ENCODE peak calls at places on chromosomes 13 and 19, in ten cellular contexts. F is neural progenitor cell, W is fibroblast of lung, S is astrocyte, T is tibial artery, J is uterus, K is pancreas, C is aorta, I is ascending aorta, Y is mesendoderm. Q is an unnamed sample.
A peak's percentile ranks its signal among the peaks of the same experiment; 100 is the strongest.

GRCh38 chr19:16435238-16435911 is 36.4 kb downstream of the EPS15L1 start:
- DNase-seq in F (no peak), W (peak; percentile 92), S (peak; percentile 96), T (peak; percentile 72), J (peak; percentile 71), K (no peak), C (peak; percentile 76), I (peak; percentile 79), Y (peak; percentile 57), Q (no peak)

GRCh38 chr19:16888629-16889371 is at the start of gene F2RL3:
- DNase-seq in F (no peak), W (peak; percentile 17), S (peak; percentile 2), T (peak; percentile 33), J (peak; percentile 70), K (peak; percentile 64), C (no peak), I (no peak), Y (no peak), Q (no peak)

GRCh38 chr19:51398096-51398704 is 7.8 kb upstream of the C19orf84 start:
- DNase-seq in F (peak; percentile 48), W (peak; percentile 29), S (no peak), T (no peak), J (no peak), K (no peak), C (no peak), I (no peak), Y (peak; percentile 56), Q (no peak)

GRCh38 chr19:13484141-13484540 is 22.1 kb downstream of the CACNA1A start:
- DNase-seq in F (no peak), W (no peak), S (no peak), T (no peak), J (no peak), K (no peak), C (no peak), I (no peak), Y (no peak), Q (no peak)

GRCh38 chr19:7540761-7541480 is 5.4 kb downstream of the PNPLA6 start:
- DNase-seq in F (peak; percentile 42), W (no peak), S (peak; percentile 26), T (no peak), J (no peak), K (no peak), C (peak; percentile 48), I (no peak), Y (peak; percentile 78), Q (no peak)

GRCh38 chr19:49712397-49712859 is 21.5 kb downstream of the CPT1C start:
- DNase-seq in F (peak; percentile 72), W (peak; percentile 61), S (peak; percentile 14), T (no peak), J (peak; percentile 93), K (no peak), C (no peak), I (no peak), Y (peak; percentile 79), Q (no peak)

GRCh38 chr13:65971541-65971940 is 1258.6 kb downstream of the PCDH9 start:
- DNase-seq in F (peak; percentile 38), W (no peak), S (no peak), T (no peak), J (no peak), K (no peak), C (no peak), I (no peak), Y (peak; percentile 34), Q (no peak)

GRCh38 chr19:38321646-38322323 is 2.1 kb downstream of the KCNK6 start:
- DNase-seq in F (peak; percentile 22), W (peak; percentile 25), S (peak; percentile 30), T (no peak), J (peak; percentile 89), K (no peak), C (peak; percentile 72), I (peak; percentile 79), Y (no peak), Q (no peak)

GRCh38 chr19:944171-944567 is 18.3 kb downstream of the ARID3A start:
- DNase-seq in F (no peak), W (no peak), S (no peak), T (no peak), J (peak; percentile 82), K (peak; percentile 67), C (no peak), I (no peak), Y (no peak), Q (no peak)

GRCh38 chr19:54047626-54048025 is 16.1 kb downstream of the VSTM1 start:
- DNase-seq in F (no peak), W (no peak), S (no peak), T (no peak), J (no peak), K (no peak), C (no peak), I (no peak), Y (no peak), Q (no peak)

GRCh38 chr13:51967482-51968446 is 43.5 kb downstream of the ATP7B start:
- DNase-seq in F (no peak), W (no peak), S (no peak), T (no peak), J (no peak), K (no peak), C (no peak), I (no peak), Y (no peak), Q (no peak)

DNA sequence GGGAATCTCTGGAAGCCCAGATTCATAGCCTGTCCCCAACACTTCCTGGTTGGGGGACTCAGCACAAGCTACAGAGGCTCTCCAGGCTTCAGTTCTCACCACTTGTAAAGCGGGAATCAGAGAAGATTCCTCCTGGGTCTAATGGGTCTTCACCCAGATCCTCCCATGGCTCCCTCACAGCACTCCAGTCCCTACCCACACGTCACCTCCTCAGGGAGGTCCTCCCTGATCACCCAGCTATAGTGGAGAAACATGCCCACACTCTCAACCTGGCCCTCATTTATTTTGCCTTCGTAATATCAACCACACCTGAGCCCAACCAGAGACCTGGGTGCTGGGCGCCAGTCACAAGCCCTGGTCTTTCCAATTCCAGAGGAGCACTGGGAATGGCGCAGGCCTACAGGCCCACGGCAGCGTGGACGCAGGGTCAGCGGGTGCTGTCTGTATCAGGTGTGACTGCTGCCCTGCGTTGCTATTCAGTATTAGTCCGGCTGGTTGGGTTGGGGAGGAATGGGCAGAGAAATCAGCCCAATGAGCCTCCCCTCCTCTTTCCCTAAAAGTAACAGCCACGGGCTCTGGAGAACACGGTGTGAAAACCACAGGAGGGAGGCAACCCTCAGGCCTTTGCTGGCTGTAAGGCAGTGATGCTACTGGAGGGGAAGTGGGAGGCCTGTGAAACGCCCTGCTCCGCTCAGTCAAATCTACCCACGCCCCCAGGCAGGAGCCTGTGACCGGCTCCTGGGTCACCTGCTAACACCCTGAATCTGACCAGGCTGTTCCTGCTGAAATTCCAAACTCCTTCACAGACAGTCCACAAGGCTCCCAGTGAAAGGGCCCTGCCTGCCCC is 5.2 kb downstream of the AKT2 start:
- DNase-seq in F (no peak), W (no peak), S (no peak), T (no peak), J (no peak), K (no peak), C (no peak), I (no peak), Y (peak; percentile 65), Q (no peak)
- H3K4me3 ChIP-seq in F (no peak overlapping the region), W (peak overlapping the region; percentile 47), S (no peak overlapping the region), T (no peak overlapping the region), J (no peak overlapping the region), K (no peak overlapping the region), C (no peak overlapping the region), I (peak overlapping the region; percentile 53), Y (no peak overlapping the region), Q (no peak overlapping the region)

GRCh38 chr19:39542198-39542597 is 2.2 kb upstream of the EID2 start:
- DNase-seq in F (peak; percentile 60), W (no peak), S (no peak), T (no peak), J (no peak), K (no peak), C (no peak), I (peak; percentile 19), Y (peak; percentile 39), Q (no peak)
- H3K36me3 ChIP-seq in F (no peaks in the 10 kb centered on the region), W (no peaks in the 10 kb centered on the region), S (no peaks in the 10 kb centered on the region), T (no peaks in the 10 kb centered on the region), J (no peaks in the 10 kb centered on the region), K (no peaks in the 10 kb centered on the region), C (no peaks in the 10 kb centered on the region), I (no peaks in the 10 kb centered on the region), Y (no peaks in the 10 kb centered on the region), Q (no peaks in the 10 kb centered on the region)

GRCh38 chr19:4371898-4372629 is 28.3 kb downstream of the SH3GL1 start:
- DNase-seq in F (no peak), W (no peak), S (no peak), T (no peak), J (no peak), K (no peak), C (no peak), I (no peak), Y (no peak), Q (no peak)
- H3K4me1 ChIP-seq in F (peaks cover 39% of the 10 kb centered on the region), W (peaks cover 55% of the 10 kb centered on the region), S (peaks cover 61% of the 10 kb centered on the region), T (peaks cover 98% of the 10 kb centered on the region), J (peaks cover 22% of the 10 kb centered on the region), K (peaks cover 39% of the 10 kb centered on the region), C (peaks cover 6% of the 10 kb centered on the region), I (peaks cover 53% of the 10 kb centered on the region), Y (peaks cover 20% of the 10 kb centered on the region), Q (peaks cover 52% of the 10 kb centered on the region)

GRCh38 chr13:91401916-91402315 is 3.5 kb downstream of the GPC5 start:
- DNase-seq in F (no peak), W (no peak), S (no peak), T (no peak), J (no peak), K (no peak), C (no peak), I (no peak), Y (no peak), Q (no peak)

GRCh38 chr13:91400094-91400462 is 1.7 kb downstream of the GPC5 start:
- DNase-seq in F (peak; percentile 4), W (no peak), S (no peak), T (no peak), J (no peak), K (no peak), C (no peak), I (no peak), Y (no peak), Q (no peak)

GRCh38 chr13:91398413-91399188 is at the start of gene GPC5:
- DNase-seq in F (peak; percentile 88), W (peak; percentile 54), S (peak; percentile 31), T (peak; percentile 59), J (peak; percentile 67), K (peak; percentile 89), C (peak; percentile 71), I (peak; percentile 84), Y (peak; percentile 81), Q (peak; percentile 77)

GRCh38 chr13:91397595-91397994 is 826 bp upstream of the GPC5 start:
- DNase-seq in F (no peak), W (no peak), S (no peak), T (no peak), J (no peak), K (no peak), C (no peak), I (no peak), Y (no peak), Q (no peak)

GRCh38 chr13:91399189-91400093 is 1.0 kb downstream of the GPC5 start:
- DNase-seq in F (peak; percentile 34), W (no peak), S (no peak), T (no peak), J (no peak), K (peak; percentile 76), C (no peak), I (no peak), Y (no peak), Q (no peak)
- H3K4me3 ChIP-seq in F (peak overlapping the region; percentile 62), W (peak overlapping the region; percentile 49), S (peak overlapping the region; percentile 68), T (peak overlapping the region; percentile 56), J (no peak overlapping the region), K (peak overlapping the region; percentile 59), C (no peak overlapping the region), I (peak overlapping the region; percentile 73), Y (no peak overlapping the region), Q (peak overlapping the region; percentile 43)

DNA sequence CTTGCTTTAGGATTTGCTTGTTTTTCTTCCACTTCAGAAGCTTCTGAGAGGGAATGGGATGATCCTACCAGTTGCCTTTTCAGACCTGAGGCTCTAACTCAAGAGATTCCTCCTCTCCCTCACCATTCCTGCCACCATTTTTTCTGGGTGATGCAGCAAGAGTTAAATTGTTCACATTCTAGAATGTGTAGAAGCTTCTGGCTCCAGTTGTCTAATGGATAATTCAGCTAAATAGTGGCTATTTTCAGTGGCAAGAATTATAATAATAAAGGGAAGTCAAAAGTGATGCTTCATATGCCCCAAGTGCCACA is 20.9 kb downstream of the BBC3 start:
- DNase-seq in F (no peak), W (no peak), S (no peak), T (no peak), J (no peak), K (no peak), C (no peak), I (no peak), Y (no peak), Q (no peak)
- H3K36me3 ChIP-seq in F (no peaks in the 10 kb centered on the region), W (peaks cover 9% of the 10 kb centered on the region), S (peaks cover 17% of the 10 kb centered on the region), T (peaks cover 34% of the 10 kb centered on the region), J (no peaks in the 10 kb centered on the region), K (no peaks in the 10 kb centered on the region), C (peaks cover 4% of the 10 kb centered on the region), I (peaks cover 26% of the 10 kb centered on the region), Y (peaks cover 18% of the 10 kb centered on the region), Q (peaks cover 21% of the 10 kb centered on the region)

Q was measured in CD8-positive, alpha-beta memory T cell.